ENCODE peak calls at places on chromosomes 5 and 9, in seven cellular contexts. H is NCI-H69; Q is T-helper 1 cell; A is astrocyte of the spinal cord; M is activated CD4-positive, alpha-beta T cell treated with anti-CD3 and anti-CD28 coated beads, Interleukin-2, amount 10 ng/mL, durations not matched to agents 7 days and 5 days; N is cardiac muscle cell; O is fibroblast of mammary gland. C is an unnamed sample.
A peak's percentile ranks its signal among the peaks of the same experiment; 100 is the strongest.

GRCh38 chr9:136565075-136565721 is 19.4 kb upstream of the NOTCH1 start:
- DNase-seq in H (no peak), Q (no peak), A (no peak), M (no peak), N (peak; percentile 49), O (peak; percentile 70), C (no peak)

GRCh38 chr5:7828269-7828668 is 22.7 kb downstream of the CFAP90 start:
- DNase-seq in H (no peak), Q (no peak), A (no peak), M (no peak), N (no peak), O (no peak), C (no peak)

GRCh38 chr9:132585954-132586829 is 3.8 kb downstream of the BARHL1 start:
- DNase-seq in H (peak; percentile 69), Q (no peak), A (no peak), M (no peak), N (no peak), O (no peak), C (no peak)

GRCh38 chr9:137189297-137190295 is 1.1 kb downstream of the SSNA1 start:
- DNase-seq in H (no peak), Q (no peak), A (no peak), M (no peak), N (no peak), O (no peak), C (no peak)

GRCh38 chr9:95497772-95498171 is 19.0 kb downstream of the PTCH1 start:
- DNase-seq in H (no peak), Q (no peak), A (no peak), M (no peak), N (peak; percentile 70), O (no peak), C (peak; percentile 94)

GRCh38 chr5:177071671-177072385 is 14.9 kb upstream of the FGFR4 start:
- DNase-seq in H (peak; percentile 89), Q (peak; percentile 49), A (peak; percentile 87), M (peak; percentile 84), N (peak; percentile 87), O (peak; percentile 82), C (peak; percentile 65)

GRCh38 chr5:171450423-171451246 is 31.2 kb downstream of the FGF18 start:
- DNase-seq in H (peak; percentile 90), Q (no peak), A (peak; percentile 81), M (no peak), N (peak; percentile 53), O (peak; percentile 83), C (peak; percentile 64)

GRCh38 chr9:36728651-36729520 is 156.2 kb downstream of the MELK start:
- DNase-seq in H (peak; percentile 86), Q (peak; percentile 42), A (peak; percentile 72), M (peak; percentile 67), N (peak; percentile 87), O (peak; percentile 65), C (peak; percentile 49)

GRCh38 chr9:78297672-78297961 is 692 bp downstream of the PSAT1 start:
- DNase-seq in H (no peak), Q (no peak), A (peak; percentile 43), M (no peak), N (peak; percentile 27), O (peak; percentile 56), C (no peak)

GRCh38 chr5:122957457-122957856 is 79.1 kb downstream of the PPIC start:
- DNase-seq in H (no peak), Q (no peak), A (no peak), M (no peak), N (no peak), O (no peak), C (no peak)

GRCh38 chr5:72210913-72211670 is 103.8 kb downstream of the MAP1B start:
- DNase-seq in H (peak; percentile 66), Q (no peak), A (peak; percentile 95), M (no peak), N (peak; percentile 74), O (peak; percentile 88), C (peak; percentile 39)

GRCh38 chr9:98318834-98319478 is 63.5 kb upstream of the TBC1D2 start:
- DNase-seq in H (peak; percentile 17), Q (no peak), A (peak; percentile 50), M (no peak), N (peak; percentile 51), O (peak; percentile 91), C (peak; percentile 40)

GRCh38 chr5:107063511-107063910 is 607.2 kb downstream of the EFNA5 start:
- DNase-seq in H (no peak), Q (no peak), A (peak; percentile 5), M (no peak), N (no peak), O (peak; percentile 8), C (no peak)

GRCh38 chr5:1658665-1659064 is 134.9 kb upstream of the LPCAT1 start:
- DNase-seq in H (peak; percentile 63), Q (no peak), A (no peak), M (no peak), N (no peak), O (no peak), C (no peak)

GRCh38 chr9:122320346-122320995 is 50.4 kb upstream of the PTGS1 start:
- DNase-seq in H (peak; percentile 89), Q (no peak), A (peak; percentile 1), M (no peak), N (no peak), O (no peak), C (no peak)

GRCh38 chr5:172666251-172666650 is 25.2 kb downstream of the NEURL1B start:
- DNase-seq in H (no peak), Q (no peak), A (no peak), M (no peak), N (peak; percentile 53), O (peak; percentile 30), C (no peak)

GRCh38 chr9:114278881-114279570 is 43.9 kb upstream of the ORM1 start:
- DNase-seq in H (no peak), Q (peak; percentile 2), A (peak; percentile 61), M (no peak), N (peak; percentile 47), O (peak; percentile 49), C (peak; percentile 50)

GRCh38 chr5:144390133-144390532 is 219.5 kb downstream of the KCTD16 start:
- DNase-seq in H (peak; percentile 76), Q (no peak), A (peak; percentile 2), M (no peak), N (peak; percentile 1), O (no peak), C (no peak)

GRCh38 chr5:177557041-177557647 is 2.8 kb upstream of the FAM193B start:
- DNase-seq in H (no peak), Q (no peak), A (no peak), M (peak; percentile 45), N (no peak), O (no peak), C (no peak)

GRCh38 chr9:107539427-107540154 is 50.0 kb upstream of the KLF4 start:
- DNase-seq in H (peak; percentile 32), Q (no peak), A (no peak), M (no peak), N (no peak), O (no peak), C (peak; percentile 43)

C was measured in fibroblast of gingiva.